ENCODE peak calls at places on chromosome X, in eight cellular contexts. X is naive thymus-derived CD4-positive, alpha-beta T cell; Z is effector memory CD4-positive, alpha-beta T cell; Y is OCI-LY7; C is testis; D is colonic mucosa; I is mucosa of descending colon; J is cardiac muscle cell. V is an unnamed sample. For H3K4me1 and H3K36me3, the result is how much of the 10 kb centered on the place peaks cover.

GRCh38 chrX:150769408-150769807 is 76.2 kb downstream of the MTMR1 start:
- DNase-seq in X (no peak), Z (no peak), Y (no peak), C (no peak), D (peak), I (no peak), J (no peak), V (no peak)

GRCh38 chrX:25523574-25523973 is 507.8 kb upstream of the ARX start:
- DNase-seq in X (no peak), Z (no peak), Y (peak), C (peak), D (no peak), I (peak), J (peak), V (no peak)

GRCh38 chrX:23403849-23404248 is 69.2 kb downstream of the PTCHD1 start:
- DNase-seq in X (no peak), Z (no peak), Y (peak), C (no peak), D (no peak), I (no peak), J (peak), V (no peak)

GRCh38 chrX:21493226-21493850 is 119.1 kb downstream of the CNKSR2 start:
- DNase-seq in X (no peak), Z (no peak), Y (no peak), C (no peak), D (no peak), I (no peak), J (no peak), V (no peak)

GRCh38 chrX:47239199-47239598 is 6.4 kb downstream of the USP11 start:
- DNase-seq in X (no peak), Z (no peak), Y (no peak), C (no peak), D (no peak), I (no peak), J (no peak), V (no peak)

GRCh38 chrX:108072746-108073145 is 18.6 kb downstream of the PSMD10 start:
- DNase-seq in X (no peak), Z (no peak), Y (no peak), C (no peak), D (no peak), I (no peak), J (no peak), V (no peak)

GRCh38 chrX:132741706-132742105 is 216.7 kb downstream of the HS6ST2 start:
- DNase-seq in X (no peak), Z (no peak), Y (no peak), C (no peak), D (no peak), I (no peak), J (no peak), V (no peak)

GRCh38 chrX:29535212-29536162 is 679.9 kb upstream of the MAGEB2 start:
- DNase-seq in X (no peak), Z (no peak), Y (no peak), C (no peak), D (no peak), I (no peak), J (peak), V (no peak)

GRCh38 chrX:117713411-117713810 is 403.2 kb downstream of the KLHL13 start:
- DNase-seq in X (no peak), Z (no peak), Y (no peak), C (no peak), D (peak), I (peak), J (no peak), V (no peak)

GRCh38 chrX:75156537-75156945 is 458 bp upstream of the ABCB7 start:
- DNase-seq in X (no peak), Z (no peak), Y (no peak), C (no peak), D (no peak), I (peak), J (peak), V (no peak)

GRCh38 chrX:118066867-118067515 is 49.6 kb downstream of the KLHL13 start:
- DNase-seq in X (no peak), Z (no peak), Y (no peak), C (no peak), D (no peak), I (no peak), J (no peak), V (no peak)

GRCh38 chrX:72126048-72126415 is 5.7 kb downstream of the RTL5 start:
- DNase-seq in X (no peak), Z (no peak), Y (no peak), C (no peak), D (no peak), I (no peak), J (peak), V (no peak)

GRCh38 chrX:10076765-10077164 is 80.0 kb upstream of the CLCN4 start:
- DNase-seq in X (no peak), Z (no peak), Y (no peak), C (no peak), D (no peak), I (no peak), J (no peak), V (no peak)

GRCh38 chrX:38618152-38618551 is 56.8 kb downstream of the TSPAN7 start:
- DNase-seq in X (no peak), Z (no peak), Y (no peak), C (no peak), D (no peak), I (peak), J (no peak), V (no peak)

GRCh38 chrX:151792505-151792904 is 58.0 kb downstream of the CNGA2 start:
- DNase-seq in X (no peak), Z (no peak), Y (no peak), C (no peak), D (no peak), I (no peak), J (no peak), V (no peak)

GRCh38 chrX:5957506-5957905 is 271.2 kb downstream of the NLGN4X start:
- DNase-seq in X (no peak), Z (no peak), Y (no peak), C (no peak), D (no peak), I (no peak), J (peak), V (no peak)

GRCh38 chrX:30530591-30530990 is 47.0 kb downstream of the TASL start:
- DNase-seq in X (no peak), Z (no peak), Y (no peak), C (no peak), D (no peak), I (no peak), J (peak), V (no peak)

GRCh38 chrX:122818068-122818467 is 366.0 kb upstream of the GRIA3 start:
- DNase-seq in X (no peak), Z (no peak), Y (no peak), C (no peak), D (no peak), I (no peak), J (no peak), V (no peak)

GRCh38 chrX:25124391-25124790 is 108.6 kb upstream of the ARX start:
- DNase-seq in X (no peak), Z (no peak), Y (no peak), C (no peak), D (no peak), I (no peak), J (no peak), V (no peak)

GRCh38 chrX:51456246-51456645 is 40.1 kb downstream of the NUDT11 start:
- DNase-seq in X (no peak), Z (no peak), Y (peak), C (no peak), D (no peak), I (no peak), J (no peak), V (no peak)

GRCh38 chrX:10506781-10507180 is 113.6 kb downstream of the MID1 start:
- DNase-seq in X (no peak), Z (no peak), Y (no peak), C (no peak), D (no peak), I (no peak), J (peak), V (no peak)

GRCh38 chrX:119942831-119943184 is 743 bp downstream of the NKAP start:
- DNase-seq in X (no peak), Z (no peak), Y (peak), C (no peak), D (no peak), I (no peak), J (peak), V (no peak)

GRCh38 chrX:123340691-123341090 is 156.6 kb downstream of the GRIA3 start:
- DNase-seq in X (no peak), Z (no peak), Y (no peak), C (peak), D (no peak), I (no peak), J (no peak), V (no peak)

GRCh38 chrX:150324035-150324728 is 38.9 kb upstream of the MAMLD1 start:
- DNase-seq in X (no peak), Z (no peak), Y (no peak), C (no peak), D (no peak), I (no peak), J (peak), V (no peak)

DNA sequence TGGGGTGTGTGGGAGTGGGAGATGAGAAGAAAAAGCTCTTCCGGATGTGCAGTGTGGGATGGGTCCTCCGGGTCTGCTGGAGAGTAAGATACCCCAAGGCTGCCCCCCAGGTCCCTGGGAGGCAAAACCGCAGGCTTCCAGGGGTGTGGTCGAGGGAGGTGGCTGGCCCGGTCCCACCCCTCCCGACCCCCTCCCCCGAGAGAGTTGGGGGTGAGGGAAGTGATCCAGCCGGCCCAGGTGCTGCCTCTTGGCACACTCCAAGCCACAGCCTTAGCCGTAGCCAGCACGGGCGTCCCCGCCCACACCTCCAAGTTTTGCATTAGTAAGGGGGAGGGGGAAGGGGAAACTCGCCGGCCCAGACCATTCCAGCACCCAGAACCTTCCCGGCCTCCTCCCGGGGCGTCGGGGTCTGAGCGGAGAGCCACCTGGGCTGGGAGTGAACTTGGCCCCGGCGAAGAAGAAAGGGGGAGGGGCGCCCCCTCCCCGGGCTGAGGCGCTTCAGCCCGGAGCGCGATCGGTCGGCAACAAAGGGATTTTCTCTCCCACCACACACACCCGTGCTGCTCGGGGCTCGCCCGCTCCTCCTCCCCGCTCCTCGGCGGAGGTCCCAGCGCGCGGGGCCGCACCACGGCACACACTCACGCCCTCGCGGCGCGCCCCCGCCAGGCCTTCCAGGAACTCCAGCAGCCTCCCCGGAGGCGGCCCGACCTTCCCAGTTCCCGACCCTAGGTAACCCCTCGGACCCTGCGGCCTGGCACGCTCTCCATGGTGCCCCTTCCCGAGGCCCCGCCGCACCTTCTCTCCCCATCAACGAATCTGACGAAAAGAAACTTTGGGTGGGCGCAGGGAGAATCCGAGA is 14.4 kb downstream of the BCOR start:
- DNase-seq in X (no peak), Z (no peak), Y (no peak), C (peak), D (no peak), I (peak), J (peak), V (peak)
- H3K4me3 ChIP-seq in X (peak), Z (peak), Y (no peak), C (peak), D (peak), I (no peak), J (peak), V (peak)

DNA sequence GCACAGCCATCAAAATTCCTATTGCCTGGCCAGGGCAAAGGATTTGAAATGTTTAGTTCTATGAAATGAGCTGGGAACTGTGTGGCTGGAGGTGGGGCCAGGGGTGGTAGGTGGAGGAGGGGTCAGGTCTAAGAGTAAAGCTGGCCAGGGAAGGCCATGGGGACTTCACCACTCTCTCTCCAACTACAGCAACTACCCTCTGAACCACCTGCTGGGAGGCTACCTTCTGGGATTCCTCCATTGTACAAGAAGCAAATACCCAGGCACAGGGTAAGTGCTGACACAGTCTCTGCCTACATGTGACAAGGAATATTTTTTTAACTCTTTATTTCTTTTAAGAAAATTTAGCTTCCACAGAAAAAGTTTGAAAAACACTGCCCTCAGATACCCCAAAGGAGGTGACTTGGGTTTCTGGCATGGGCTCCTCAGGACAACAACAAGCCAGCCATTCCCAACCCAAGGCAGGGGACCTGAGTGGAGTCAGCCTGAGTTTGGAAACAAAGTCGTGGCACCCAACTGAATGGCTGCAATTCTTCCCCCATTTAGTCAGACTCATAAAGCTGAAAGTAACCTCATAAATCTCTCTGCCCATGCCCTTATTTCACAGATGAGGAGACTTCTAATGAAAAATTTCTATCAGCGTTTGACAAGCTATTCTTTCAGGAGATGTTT is 593.8 kb upstream of the DIPK2B start:
- DNase-seq in X (no peak), Z (no peak), Y (no peak), C (no peak), D (no peak), I (no peak), J (no peak), V (no peak)
- H3K4me1 ChIP-seq in X (under half), Z (under half), Y (under half), C (under half), D (under half), I (under half), J (under half), V (under half)

GRCh38 chrX:53606456-53606855 is 80.1 kb downstream of the HUWE1 start:
- DNase-seq in X (no peak), Z (no peak), Y (no peak), C (no peak), D (no peak), I (no peak), J (no peak), V (no peak)

GRCh38 chrX:53599781-53600396 is 86.6 kb downstream of the HUWE1 start:
- DNase-seq in X (no peak), Z (no peak), Y (no peak), C (no peak), D (no peak), I (no peak), J (no peak), V (no peak)

GRCh38 chrX:53605004-53605403 is 81.5 kb downstream of the HUWE1 start:
- DNase-seq in X (no peak), Z (no peak), Y (no peak), C (no peak), D (no peak), I (no peak), J (peak), V (no peak)
- H3K36me3 ChIP-seq in X (under half), Z (under half), Y (half or more), C (under half), D (under half), I (under half), J (half or more), V (half or more)

GRCh38 chrX:112053169-112053568 is 29.4 kb downstream of the TRPC5 start:
- DNase-seq in X (no peak), Z (no peak), Y (no peak), C (no peak), D (no peak), I (no peak), J (no peak), V (no peak)

GRCh38 chrX:112056886-112057285 is 25.7 kb downstream of the TRPC5 start:
- DNase-seq in X (no peak), Z (no peak), Y (no peak), C (no peak), D (no peak), I (no peak), J (no peak), V (no peak)

GRCh38 chrX:112058255-112058654 is 24.3 kb downstream of the TRPC5 start:
- DNase-seq in X (no peak), Z (no peak), Y (no peak), C (no peak), D (no peak), I (no peak), J (peak), V (no peak)

GRCh38 chrX:112058766-112059165 is 23.8 kb downstream of the TRPC5 start:
- DNase-seq in X (no peak), Z (no peak), Y (no peak), C (no peak), D (no peak), I (no peak), J (no peak), V (no peak)
- H3K4me3 ChIP-seq in X (no peak), Z (no peak), Y (no peak), C (no peak), D (no peak), I (no peak), J (no peak), V (no peak)

DNA sequence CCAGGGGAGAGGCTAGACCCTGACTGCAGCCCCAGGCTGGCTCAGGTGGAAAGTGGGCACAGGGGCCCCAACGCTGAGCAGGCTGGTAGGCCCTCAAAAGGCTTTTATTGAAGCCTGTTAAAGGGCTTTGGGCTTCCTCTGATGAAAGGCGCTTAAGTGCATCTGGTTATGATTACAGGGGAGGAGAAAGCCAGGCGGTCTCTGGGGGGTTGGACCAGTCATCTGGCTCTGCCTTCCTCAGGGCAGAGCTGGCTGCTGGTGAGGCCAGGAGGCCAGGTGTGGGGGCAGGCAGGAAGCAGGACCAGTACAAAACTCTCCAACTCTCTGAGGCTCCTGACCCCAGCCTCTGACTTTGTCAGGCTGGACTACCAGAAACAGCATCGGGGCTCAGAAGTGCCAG is 68.8 kb upstream of the BCOR start:
- DNase-seq in X (no peak), Z (no peak), Y (peak), C (no peak), D (no peak), I (no peak), J (no peak), V (no peak)
- H3K4me1 ChIP-seq in X (under half), Z (under half), Y (half or more), C (under half), D (under half), I (under half), J (half or more), V (under half)

GRCh38 chrX:27057883-27058282 is 405.3 kb downstream of the PPP4R3C start:
- DNase-seq in X (no peak), Z (no peak), Y (no peak), C (no peak), D (no peak), I (no peak), J (no peak), V (no peak)
- H3K36me3 ChIP-seq in X (under half), Z (under half), Y (under half), C (under half), D (under half), I (under half), J (under half), V (under half)

V was measured in left ventricle myocardium inferior.